ENCODE peak calls at places on chromosomes 4 and X, in four cellular contexts. One of them, this sample, is unnamed.

GRCh38 chrX:154793084-154793483 is 12.2 kb downstream of the MPP1 start:
- DNase-seq in epithelial cell of esophagus: no peak
- DNase-seq in dorsolateral prefrontal cortex: no peak
- DNase-seq in colonic mucosa: no peak
- DNase-seq in this sample: no peak

GRCh38 chrX:109695637-109696036 is 37.4 kb downstream of the ACSL4 start:
- DNase-seq in epithelial cell of esophagus: no peak
- DNase-seq in dorsolateral prefrontal cortex: no peak
- DNase-seq in colonic mucosa: no peak
- DNase-seq in this sample: no peak

GRCh38 chr4:18736551-18736950 is 715.0 kb upstream of the LCORL start:
- DNase-seq in epithelial cell of esophagus: no peak
- DNase-seq in dorsolateral prefrontal cortex: no peak
- DNase-seq in colonic mucosa: no peak
- DNase-seq in this sample: no peak

GRCh38 chrX:118117069-118117405 is 427 bp upstream of the KLHL13 start:
- DNase-seq in epithelial cell of esophagus: peak
- DNase-seq in dorsolateral prefrontal cortex: no peak
- DNase-seq in colonic mucosa: no peak
- DNase-seq in this sample: no peak

GRCh38 chr4:138053601-138054322 is 188.4 kb downstream of the SLC7A11 start:
- DNase-seq in epithelial cell of esophagus: peak
- DNase-seq in dorsolateral prefrontal cortex: no peak
- DNase-seq in colonic mucosa: no peak
- DNase-seq in this sample: peak

GRCh38 chr4:37780444-37781133 is 45.9 kb upstream of the PGM2 start:
- DNase-seq in epithelial cell of esophagus: peak
- DNase-seq in dorsolateral prefrontal cortex: no peak
- DNase-seq in colonic mucosa: no peak
- DNase-seq in this sample: no peak

GRCh38 chrX:55007633-55008032 is 7.5 kb downstream of the APEX2 start:
- DNase-seq in epithelial cell of esophagus: peak
- DNase-seq in dorsolateral prefrontal cortex: no peak
- DNase-seq in colonic mucosa: peak
- DNase-seq in this sample: no peak

GRCh38 chr4:119652978-119653377 is 24.4 kb upstream of the PDE5A start:
- DNase-seq in epithelial cell of esophagus: no peak
- DNase-seq in dorsolateral prefrontal cortex: no peak
- DNase-seq in colonic mucosa: no peak
- DNase-seq in this sample: peak

GRCh38 chr4:32022071-32022470 is 1301.9 kb downstream of the PCDH7 start:
- DNase-seq in epithelial cell of esophagus: peak
- DNase-seq in dorsolateral prefrontal cortex: no peak
- DNase-seq in colonic mucosa: no peak
- DNase-seq in this sample: no peak

GRCh38 chr4:87073570-87074470 is 139.0 kb downstream of the AFF1 start:
- DNase-seq in epithelial cell of esophagus: peak
- DNase-seq in dorsolateral prefrontal cortex: peak
- DNase-seq in colonic mucosa: peak
- DNase-seq in this sample: no peak
- H3K4me3 ChIP-seq in epithelial cell of esophagus: no peak
- H3K4me3 ChIP-seq in dorsolateral prefrontal cortex: no peak
- H3K4me3 ChIP-seq in colonic mucosa: no peak
- H3K4me3 ChIP-seq in this sample: no peak

GRCh38 chrX:46465203-46465602 is 80.0 kb downstream of the ZNF674 start:
- DNase-seq in epithelial cell of esophagus: peak
- DNase-seq in dorsolateral prefrontal cortex: no peak
- DNase-seq in colonic mucosa: no peak
- DNase-seq in this sample: no peak
- H3K4me3 ChIP-seq in epithelial cell of esophagus: no peak
- H3K4me3 ChIP-seq in dorsolateral prefrontal cortex: no peak
- H3K4me3 ChIP-seq in colonic mucosa: no peak
- H3K4me3 ChIP-seq in this sample: no peak

GRCh38 chr4:126109836-126110235 is 795.1 kb downstream of the FAT4 start:
- DNase-seq in epithelial cell of esophagus: no peak
- DNase-seq in dorsolateral prefrontal cortex: no peak
- DNase-seq in colonic mucosa: no peak
- DNase-seq in this sample: no peak
- H3K4me3 ChIP-seq in epithelial cell of esophagus: no peak
- H3K4me3 ChIP-seq in dorsolateral prefrontal cortex: no peak
- H3K4me3 ChIP-seq in colonic mucosa: no peak
- H3K4me3 ChIP-seq in this sample: no peak

GRCh38 chr4:110663738-110664444 is 41.0 kb upstream of the PITX2 start:
- DNase-seq in epithelial cell of esophagus: no peak
- DNase-seq in dorsolateral prefrontal cortex: no peak
- DNase-seq in colonic mucosa: peak
- DNase-seq in this sample: peak
- H3K4me3 ChIP-seq in epithelial cell of esophagus: no peak
- H3K4me3 ChIP-seq in dorsolateral prefrontal cortex: no peak
- H3K4me3 ChIP-seq in colonic mucosa: no peak
- H3K4me3 ChIP-seq in this sample: no peak

GRCh38 chrX:72271812-72272211 is 5.2 kb downstream of the RPS4X start:
- DNase-seq in epithelial cell of esophagus: peak
- DNase-seq in dorsolateral prefrontal cortex: no peak
- DNase-seq in colonic mucosa: no peak
- DNase-seq in this sample: no peak

GRCh38 chrX:72272868-72273267 is 4.2 kb downstream of the RPS4X start:
- DNase-seq in epithelial cell of esophagus: peak
- DNase-seq in dorsolateral prefrontal cortex: no peak
- DNase-seq in colonic mucosa: no peak
- DNase-seq in this sample: no peak

GRCh38 chrX:72274526-72274925 is 2.5 kb downstream of the RPS4X start:
- DNase-seq in epithelial cell of esophagus: no peak
- DNase-seq in dorsolateral prefrontal cortex: no peak
- DNase-seq in colonic mucosa: no peak
- DNase-seq in this sample: no peak

GRCh38 chrX:72271091-72271490 is 6.0 kb downstream of the RPS4X start:
- DNase-seq in epithelial cell of esophagus: no peak
- DNase-seq in dorsolateral prefrontal cortex: no peak
- DNase-seq in colonic mucosa: no peak
- DNase-seq in this sample: no peak

DNA sequence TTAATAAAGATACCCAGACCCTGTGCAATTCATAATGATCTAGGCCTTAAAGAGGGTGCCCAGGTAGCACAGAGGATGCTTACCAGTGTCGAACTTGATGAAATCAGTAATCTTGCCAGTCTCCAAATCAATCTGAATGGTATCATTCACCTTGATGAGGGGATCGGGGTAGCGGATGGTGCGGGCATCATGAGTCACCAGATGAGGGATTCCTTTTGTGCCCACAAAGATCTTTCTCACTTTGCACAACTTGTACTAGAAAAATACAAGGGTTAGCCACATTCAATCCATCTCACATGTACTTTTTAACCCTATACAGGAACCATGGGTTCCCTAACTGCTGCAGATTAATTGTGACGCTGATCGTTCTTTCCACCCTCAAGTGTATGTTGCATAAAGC is 3.3 kb downstream of the RPS4X start:
- DNase-seq in epithelial cell of esophagus: no peak
- DNase-seq in dorsolateral prefrontal cortex: no peak
- DNase-seq in colonic mucosa: no peak
- DNase-seq in this sample: no peak
- H3K4me3 ChIP-seq in epithelial cell of esophagus: peak
- H3K4me3 ChIP-seq in dorsolateral prefrontal cortex: no peak
- H3K4me3 ChIP-seq in colonic mucosa: no peak
- H3K4me3 ChIP-seq in this sample: no peak

GRCh38 chr4:46196086-46196485 is 72.2 kb upstream of the GABRG1 start:
- DNase-seq in epithelial cell of esophagus: no peak
- DNase-seq in dorsolateral prefrontal cortex: no peak
- DNase-seq in colonic mucosa: no peak
- DNase-seq in this sample: no peak
- H3K4me3 ChIP-seq in epithelial cell of esophagus: no peak
- H3K4me3 ChIP-seq in dorsolateral prefrontal cortex: no peak
- H3K4me3 ChIP-seq in colonic mucosa: no peak
- H3K4me3 ChIP-seq in this sample: no peak

DNA sequence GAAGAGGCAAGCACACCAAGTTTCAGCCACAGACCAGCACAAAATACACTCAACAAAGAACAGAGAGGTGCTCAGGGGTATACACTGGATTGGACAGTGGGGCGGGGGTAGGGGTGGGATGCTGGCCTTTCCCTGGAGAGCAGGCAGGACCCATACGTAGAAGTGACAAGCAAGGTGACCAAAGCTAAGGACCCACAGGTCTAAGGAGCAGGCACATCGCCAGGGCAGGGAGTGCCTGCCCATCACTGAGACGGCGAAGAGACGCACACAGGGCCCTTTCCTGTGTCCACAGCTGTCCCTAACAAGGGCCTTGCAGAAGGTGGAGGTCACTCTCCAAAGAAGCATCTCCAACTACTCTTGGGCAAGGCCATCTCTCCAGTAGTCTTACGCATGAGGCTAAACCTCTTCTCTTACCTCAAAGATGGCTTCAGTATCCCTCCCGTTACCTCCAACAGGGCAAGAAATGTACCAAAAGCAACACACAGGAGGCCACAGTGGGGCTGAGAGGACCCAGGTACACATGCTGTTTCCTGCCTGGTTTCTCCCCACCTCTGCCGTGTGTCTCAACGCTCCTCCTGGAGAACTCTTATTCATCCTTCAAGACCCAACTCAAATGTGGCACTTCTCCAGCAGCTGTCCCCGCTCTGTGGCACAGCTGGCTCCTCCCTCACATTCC is 6.5 kb downstream of the WDR1 start:
- DNase-seq in epithelial cell of esophagus: no peak
- DNase-seq in dorsolateral prefrontal cortex: no peak
- DNase-seq in colonic mucosa: no peak
- DNase-seq in this sample: no peak
- H3K4me3 ChIP-seq in epithelial cell of esophagus: no peak
- H3K4me3 ChIP-seq in dorsolateral prefrontal cortex: no peak
- H3K4me3 ChIP-seq in colonic mucosa: no peak
- H3K4me3 ChIP-seq in this sample: no peak

DNA sequence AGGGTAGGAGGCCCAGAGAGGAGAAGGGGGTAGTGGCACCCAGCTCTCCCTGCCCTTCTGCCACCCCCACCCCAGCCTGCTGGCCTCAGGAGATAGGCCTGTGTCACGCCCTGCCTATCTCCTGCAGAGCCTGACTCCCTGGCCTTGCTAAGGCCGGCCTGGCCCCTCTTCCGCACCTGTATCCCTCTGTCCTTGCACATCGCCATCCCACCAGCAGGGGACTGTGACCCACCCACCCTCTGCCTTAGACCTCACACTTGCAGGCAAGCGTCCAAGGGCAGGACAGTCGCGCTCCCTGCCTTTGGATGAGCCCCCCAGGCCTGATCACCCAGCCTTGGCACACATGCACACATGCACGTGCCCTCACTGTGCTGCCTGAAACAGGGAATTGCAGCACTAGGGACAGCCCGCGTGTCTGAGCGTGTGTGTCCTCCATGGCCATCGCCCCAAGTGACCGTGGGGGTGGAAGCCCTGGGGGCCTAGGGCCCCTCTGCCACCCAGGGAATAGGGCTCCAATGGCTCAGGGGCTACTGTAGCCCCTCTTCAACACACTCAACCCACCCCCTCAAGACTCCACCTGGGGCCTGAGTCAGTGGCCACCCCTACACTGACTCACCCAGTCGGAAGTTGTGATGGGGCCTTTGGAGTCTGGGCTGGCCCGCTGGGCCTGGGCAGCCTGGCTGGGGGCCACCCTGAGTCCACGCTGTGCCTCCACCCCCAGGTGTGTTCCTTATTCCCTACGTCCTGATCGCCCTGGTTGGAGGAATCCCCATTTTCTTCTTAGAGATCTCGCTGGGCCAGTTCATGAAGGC is 2.1 kb downstream of the SLC6A8 start:
- DNase-seq in epithelial cell of esophagus: peak
- DNase-seq in dorsolateral prefrontal cortex: no peak
- DNase-seq in colonic mucosa: no peak
- DNase-seq in this sample: no peak
- H3K4me3 ChIP-seq in epithelial cell of esophagus: peak
- H3K4me3 ChIP-seq in dorsolateral prefrontal cortex: peak
- H3K4me3 ChIP-seq in colonic mucosa: peak
- H3K4me3 ChIP-seq in this sample: peak

DNA sequence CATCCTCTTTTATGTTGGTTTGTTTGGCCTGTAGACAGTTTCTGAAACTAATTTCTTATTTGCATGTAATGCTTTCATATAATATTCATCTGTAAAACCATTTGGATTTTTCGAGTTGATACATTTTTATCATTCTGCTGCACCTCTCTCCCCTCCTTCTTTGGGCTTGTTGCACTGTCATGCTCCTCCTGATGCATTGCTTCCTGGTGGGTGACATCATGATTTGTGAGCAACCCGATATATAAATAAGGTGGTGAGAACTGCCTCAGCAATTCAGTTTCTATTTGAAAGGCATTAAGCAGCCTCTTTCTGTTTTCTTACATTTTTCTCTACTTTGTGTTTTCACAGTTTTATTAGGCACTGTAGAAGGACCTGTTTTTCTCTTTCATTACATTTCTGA is 515.7 kb downstream of the RPA4 start:
- DNase-seq in epithelial cell of esophagus: peak
- DNase-seq in dorsolateral prefrontal cortex: no peak
- DNase-seq in colonic mucosa: no peak
- DNase-seq in this sample: no peak
- H3K4me3 ChIP-seq in epithelial cell of esophagus: no peak
- H3K4me3 ChIP-seq in dorsolateral prefrontal cortex: no peak
- H3K4me3 ChIP-seq in colonic mucosa: no peak
- H3K4me3 ChIP-seq in this sample: no peak

GRCh38 chrX:101368800-101369199 is 17.2 kb downstream of the BTK start:
- DNase-seq in epithelial cell of esophagus: no peak
- DNase-seq in dorsolateral prefrontal cortex: no peak
- DNase-seq in colonic mucosa: no peak
- DNase-seq in this sample: no peak

GRCh38 chrX:101370888-101371504 is 15.0 kb downstream of the BTK start:
- DNase-seq in epithelial cell of esophagus: no peak
- DNase-seq in dorsolateral prefrontal cortex: no peak
- DNase-seq in colonic mucosa: no peak
- DNase-seq in this sample: no peak

DNA sequence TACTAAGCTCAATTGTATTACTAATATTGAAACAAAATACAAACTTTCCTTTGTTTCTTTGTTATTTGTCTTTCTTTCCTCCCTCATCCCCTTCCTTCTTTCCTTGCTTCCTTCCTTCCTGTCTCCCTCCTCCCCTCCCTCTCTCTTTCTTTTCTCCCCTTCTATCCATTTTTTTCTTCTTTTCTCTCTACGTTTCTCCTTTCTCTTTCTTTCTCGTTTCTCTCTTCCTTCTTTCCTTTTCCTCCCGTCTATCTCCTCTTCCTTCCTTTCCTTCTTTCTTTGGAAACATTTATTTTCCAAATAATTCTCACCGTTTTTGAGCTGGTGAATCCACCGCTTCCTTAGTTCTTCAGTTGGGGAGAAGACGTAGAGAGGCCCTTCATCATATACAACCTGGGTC is 16.3 kb downstream of the BTK start:
- DNase-seq in epithelial cell of esophagus: no peak
- DNase-seq in dorsolateral prefrontal cortex: no peak
- DNase-seq in colonic mucosa: no peak
- DNase-seq in this sample: no peak
- H3K4me3 ChIP-seq in epithelial cell of esophagus: no peak
- H3K4me3 ChIP-seq in dorsolateral prefrontal cortex: no peak
- H3K4me3 ChIP-seq in colonic mucosa: no peak
- H3K4me3 ChIP-seq in this sample: no peak

This sample was measured in AG04449.